ENCODE peak calls at places on chromosomes 7 and 10, in four cellular contexts. One of them, this sample, is unnamed.

GRCh38 chr7:157513162-157513621 is 176.4 kb downstream of the DNAJB6 start:
- DNase-seq in AG04450: no peak
- DNase-seq in HT1080: no peak
- DNase-seq in neural progenitor cell: no peak
- DNase-seq in this sample: no peak

GRCh38 chr7:158730383-158731055 is 25.9 kb upstream of the NCAPG2 start:
- DNase-seq in neural progenitor cell: no peak
- DNase-seq in HT1080: no peak
- DNase-seq in AG04450: no peak
- DNase-seq in this sample: no peak

GRCh38 chr10:3143366-3143765 is 29.2 kb downstream of the PITRM1 start:
- DNase-seq in neural progenitor cell: no peak
- DNase-seq in HT1080: no peak
- DNase-seq in AG04450: no peak
- DNase-seq in this sample: no peak

GRCh38 chr10:27247037-27247436 is 6.4 kb upstream of the ACBD5 start:
- DNase-seq in HT1080: no peak
- DNase-seq in neural progenitor cell: no peak
- DNase-seq in AG04450: no peak
- DNase-seq in this sample: no peak

GRCh38 chr7:129383542-129384132 is 50.6 kb upstream of the STRIP2 start:
- DNase-seq in AG04450: no peak
- DNase-seq in HT1080: no peak
- DNase-seq in neural progenitor cell: no peak
- DNase-seq in this sample: no peak

GRCh38 chr10:21509391-21510217 is 15.9 kb downstream of the SKIDA1 start:
- DNase-seq in HT1080: no peak
- DNase-seq in AG04450: no peak
- DNase-seq in neural progenitor cell: peak
- DNase-seq in this sample: no peak

GRCh38 chr7:91326516-91327209 is 62.4 kb downstream of the FZD1 start:
- DNase-seq in AG04450: no peak
- DNase-seq in neural progenitor cell: no peak
- DNase-seq in HT1080: no peak
- DNase-seq in this sample: peak

GRCh38 chr10:560314-560992 is 129.0 kb downstream of the DIP2C start:
- DNase-seq in AG04450: no peak
- DNase-seq in HT1080: no peak
- DNase-seq in neural progenitor cell: peak
- DNase-seq in this sample: no peak

GRCh38 chr10:44206127-44206818 is 178.6 kb downstream of the CXCL12 start:
- DNase-seq in HT1080: no peak
- DNase-seq in AG04450: no peak
- DNase-seq in neural progenitor cell: no peak
- DNase-seq in this sample: no peak

GRCh38 chr10:14296081-14296709 is 34.5 kb downstream of the FRMD4A start:
- DNase-seq in neural progenitor cell: no peak
- DNase-seq in AG04450: no peak
- DNase-seq in HT1080: no peak
- DNase-seq in this sample: no peak

GRCh38 chr10:86123304-86123703 is 243.3 kb downstream of the GRID1 start:
- DNase-seq in neural progenitor cell: no peak
- DNase-seq in HT1080: no peak
- DNase-seq in AG04450: no peak
- DNase-seq in this sample: no peak

GRCh38 chr7:56115852-56116538 is at the start of gene NUPR2:
- DNase-seq in AG04450: no peak
- DNase-seq in neural progenitor cell: no peak
- DNase-seq in HT1080: no peak
- DNase-seq in this sample: no peak

GRCh38 chr10:56881218-56881617 is 520.2 kb upstream of the ZWINT start:
- DNase-seq in AG04450: no peak
- DNase-seq in neural progenitor cell: no peak
- DNase-seq in HT1080: no peak
- DNase-seq in this sample: no peak

GRCh38 chr7:100689230-100690135 is 4.6 kb downstream of the GIGYF1 start:
- DNase-seq in neural progenitor cell: no peak
- DNase-seq in HT1080: no peak
- DNase-seq in AG04450: no peak
- DNase-seq in this sample: no peak

GRCh38 chr7:133705596-133705995 is 421.5 kb upstream of the LRGUK start:
- DNase-seq in AG04450: no peak
- DNase-seq in HT1080: peak
- DNase-seq in neural progenitor cell: no peak
- DNase-seq in this sample: no peak

GRCh38 chr7:55432937-55433784 is 68.0 kb downstream of the LANCL2 start:
- DNase-seq in AG04450: no peak
- DNase-seq in neural progenitor cell: peak
- DNase-seq in HT1080: peak
- DNase-seq in this sample: peak

GRCh38 chr10:66828957-66829356 is 96.9 kb upstream of the LRRTM3 start:
- DNase-seq in AG04450: no peak
- DNase-seq in HT1080: no peak
- DNase-seq in neural progenitor cell: no peak
- DNase-seq in this sample: no peak

GRCh38 chr7:158377800-158378623 is 209.6 kb downstream of the PTPRN2 start:
- DNase-seq in HT1080: peak
- DNase-seq in AG04450: no peak
- DNase-seq in neural progenitor cell: no peak
- DNase-seq in this sample: no peak

GRCh38 chr7:15753834-15754600 is 67.5 kb upstream of the MEOX2 start:
- DNase-seq in HT1080: no peak
- DNase-seq in AG04450: no peak
- DNase-seq in neural progenitor cell: no peak
- DNase-seq in this sample: no peak

GRCh38 chr10:58568428-58568935 is 55.8 kb downstream of the BICC1 start:
- DNase-seq in AG04450: no peak
- DNase-seq in neural progenitor cell: no peak
- DNase-seq in HT1080: no peak
- DNase-seq in this sample: no peak

GRCh38 chr10:119625570-119626280 is 25.5 kb upstream of the BAG3 start:
- DNase-seq in neural progenitor cell: no peak
- DNase-seq in HT1080: no peak
- DNase-seq in AG04450: no peak
- DNase-seq in this sample: peak

GRCh38 chr7:116542618-116543017 is 17.8 kb downstream of the CAV1 start:
- DNase-seq in neural progenitor cell: no peak
- DNase-seq in HT1080: no peak
- DNase-seq in AG04450: peak
- DNase-seq in this sample: no peak

GRCh38 chr7:44156453-44157010 is 15.4 kb upstream of the MYL7 start:
- DNase-seq in AG04450: no peak
- DNase-seq in neural progenitor cell: no peak
- DNase-seq in HT1080: no peak
- DNase-seq in this sample: no peak

GRCh38 chr7:121322460-121322859 is 6.3 kb upstream of the WNT16 start:
- DNase-seq in AG04450: no peak
- DNase-seq in HT1080: no peak
- DNase-seq in neural progenitor cell: no peak
- DNase-seq in this sample: no peak

GRCh38 chr7:80243425-80243824 is 108.8 kb downstream of the GNAI1 start:
- DNase-seq in HT1080: no peak
- DNase-seq in AG04450: no peak
- DNase-seq in neural progenitor cell: no peak
- DNase-seq in this sample: no peak

GRCh38 chr7:75658802-75659201 is 79.9 kb downstream of the HIP1 start:
- DNase-seq in AG04450: no peak
- DNase-seq in HT1080: no peak
- DNase-seq in neural progenitor cell: no peak
- DNase-seq in this sample: no peak